ENCODE peak calls at places on chromosome 16, in nine cellular contexts. One of them, this sample, is unnamed.

GRCh38 chr16:26382607-26383006 is 684.1 kb upstream of the C16orf82 start:
- DNase-seq in left colon: no peak
- DNase-seq in NCI-H774: peak
- DNase-seq in NCI-H1694 treated with DMSO at 0.1 percent for 48 hours: no peak
- DNase-seq in K562: no peak
- DNase-seq in cortex of kidney: no peak
- DNase-seq in activated T-cell treated with anti-CD3 and anti-CD28 coated beads, Interleukin-2, amount 50 U/mL, for 72 hours: no peak
- DNase-seq in adipocyte: no peak
- DNase-seq in cardiac fibroblast: no peak
- DNase-seq in this sample: no peak

GRCh38 chr16:67257486-67258159 is 8.8 kb downstream of the SLC9A5 start:
- DNase-seq in adipocyte: no peak
- DNase-seq in activated T-cell treated with anti-CD3 and anti-CD28 coated beads, Interleukin-2, amount 50 U/mL, for 72 hours: no peak
- DNase-seq in left colon: peak
- DNase-seq in cortex of kidney: no peak
- DNase-seq in NCI-H774: no peak
- DNase-seq in cardiac fibroblast: no peak
- DNase-seq in NCI-H1694 treated with DMSO at 0.1 percent for 48 hours: no peak
- DNase-seq in K562: no peak
- DNase-seq in this sample: no peak

GRCh38 chr16:67431077-67431804 is at the start of gene HSD11B2:
- DNase-seq in cortex of kidney: peak
- DNase-seq in adipocyte: peak
- DNase-seq in activated T-cell treated with anti-CD3 and anti-CD28 coated beads, Interleukin-2, amount 50 U/mL, for 72 hours: peak
- DNase-seq in K562: no peak
- DNase-seq in NCI-H1694 treated with DMSO at 0.1 percent for 48 hours: peak
- DNase-seq in left colon: peak
- DNase-seq in cardiac fibroblast: peak
- DNase-seq in NCI-H774: peak
- DNase-seq in this sample: peak

GRCh38 chr16:12646098-12646489 is 157.6 kb downstream of the CPPED1 start:
- DNase-seq in activated T-cell treated with anti-CD3 and anti-CD28 coated beads, Interleukin-2, amount 50 U/mL, for 72 hours: no peak
- DNase-seq in adipocyte: no peak
- DNase-seq in cardiac fibroblast: no peak
- DNase-seq in K562: no peak
- DNase-seq in cortex of kidney: no peak
- DNase-seq in NCI-H774: no peak
- DNase-seq in left colon: no peak
- DNase-seq in NCI-H1694 treated with DMSO at 0.1 percent for 48 hours: no peak
- DNase-seq in this sample: no peak

GRCh38 chr16:89191033-89191900 is 9.1 kb downstream of the SLC22A31 start:
- DNase-seq in activated T-cell treated with anti-CD3 and anti-CD28 coated beads, Interleukin-2, amount 50 U/mL, for 72 hours: no peak
- DNase-seq in NCI-H774: no peak
- DNase-seq in cardiac fibroblast: no peak
- DNase-seq in adipocyte: no peak
- DNase-seq in K562: no peak
- DNase-seq in cortex of kidney: no peak
- DNase-seq in NCI-H1694 treated with DMSO at 0.1 percent for 48 hours: no peak
- DNase-seq in left colon: no peak
- DNase-seq in this sample: peak

GRCh38 chr16:16025214-16025968 is 76.0 kb downstream of the ABCC1 start:
- DNase-seq in NCI-H1694 treated with DMSO at 0.1 percent for 48 hours: no peak
- DNase-seq in cortex of kidney: no peak
- DNase-seq in left colon: no peak
- DNase-seq in adipocyte: peak
- DNase-seq in NCI-H774: no peak
- DNase-seq in activated T-cell treated with anti-CD3 and anti-CD28 coated beads, Interleukin-2, amount 50 U/mL, for 72 hours: peak
- DNase-seq in cardiac fibroblast: peak
- DNase-seq in K562: no peak
- DNase-seq in this sample: no peak

GRCh38 chr16:26697826-26698225 is 368.9 kb upstream of the C16orf82 start:
- DNase-seq in left colon: no peak
- DNase-seq in NCI-H774: no peak
- DNase-seq in adipocyte: no peak
- DNase-seq in cortex of kidney: no peak
- DNase-seq in cardiac fibroblast: no peak
- DNase-seq in K562: no peak
- DNase-seq in activated T-cell treated with anti-CD3 and anti-CD28 coated beads, Interleukin-2, amount 50 U/mL, for 72 hours: no peak
- DNase-seq in NCI-H1694 treated with DMSO at 0.1 percent for 48 hours: no peak
- DNase-seq in this sample: no peak

GRCh38 chr16:971981-972315 is 1.2 kb upstream of the LMF1 start:
- DNase-seq in K562: no peak
- DNase-seq in left colon: no peak
- DNase-seq in NCI-H774: no peak
- DNase-seq in cortex of kidney: no peak
- DNase-seq in NCI-H1694 treated with DMSO at 0.1 percent for 48 hours: no peak
- DNase-seq in cardiac fibroblast: no peak
- DNase-seq in adipocyte: no peak
- DNase-seq in activated T-cell treated with anti-CD3 and anti-CD28 coated beads, Interleukin-2, amount 50 U/mL, for 72 hours: no peak
- DNase-seq in this sample: no peak

GRCh38 chr16:48538746-48539484 is 71.1 kb downstream of the N4BP1 start:
- DNase-seq in cortex of kidney: no peak
- DNase-seq in K562: no peak
- DNase-seq in cardiac fibroblast: no peak
- DNase-seq in adipocyte: no peak
- DNase-seq in activated T-cell treated with anti-CD3 and anti-CD28 coated beads, Interleukin-2, amount 50 U/mL, for 72 hours: no peak
- DNase-seq in left colon: no peak
- DNase-seq in NCI-H1694 treated with DMSO at 0.1 percent for 48 hours: no peak
- DNase-seq in NCI-H774: no peak
- DNase-seq in this sample: no peak

GRCh38 chr16:11639925-11640899 is 28.0 kb upstream of the SNN start:
- DNase-seq in adipocyte: peak
- DNase-seq in activated T-cell treated with anti-CD3 and anti-CD28 coated beads, Interleukin-2, amount 50 U/mL, for 72 hours: no peak
- DNase-seq in NCI-H774: peak
- DNase-seq in left colon: peak
- DNase-seq in NCI-H1694 treated with DMSO at 0.1 percent for 48 hours: peak
- DNase-seq in cardiac fibroblast: peak
- DNase-seq in cortex of kidney: no peak
- DNase-seq in K562: no peak
- DNase-seq in this sample: peak

GRCh38 chr16:86508947-86509758 is 1.2 kb upstream of the FOXF1 start:
- DNase-seq in NCI-H774: no peak
- DNase-seq in activated T-cell treated with anti-CD3 and anti-CD28 coated beads, Interleukin-2, amount 50 U/mL, for 72 hours: peak
- DNase-seq in NCI-H1694 treated with DMSO at 0.1 percent for 48 hours: no peak
- DNase-seq in cardiac fibroblast: peak
- DNase-seq in cortex of kidney: no peak
- DNase-seq in adipocyte: peak
- DNase-seq in left colon: peak
- DNase-seq in K562: no peak
- DNase-seq in this sample: peak

GRCh38 chr16:678858-679807 is 1.1 kb upstream of the STUB1 start:
- DNase-seq in NCI-H774: peak
- DNase-seq in activated T-cell treated with anti-CD3 and anti-CD28 coated beads, Interleukin-2, amount 50 U/mL, for 72 hours: peak
- DNase-seq in NCI-H1694 treated with DMSO at 0.1 percent for 48 hours: peak
- DNase-seq in cardiac fibroblast: peak
- DNase-seq in cortex of kidney: no peak
- DNase-seq in K562: peak
- DNase-seq in left colon: peak
- DNase-seq in adipocyte: peak
- DNase-seq in this sample: peak

GRCh38 chr16:47925811-47926460 is 229.9 kb downstream of the ABCC12 start:
- DNase-seq in K562: no peak
- DNase-seq in left colon: no peak
- DNase-seq in activated T-cell treated with anti-CD3 and anti-CD28 coated beads, Interleukin-2, amount 50 U/mL, for 72 hours: no peak
- DNase-seq in adipocyte: no peak
- DNase-seq in cardiac fibroblast: no peak
- DNase-seq in NCI-H774: no peak
- DNase-seq in cortex of kidney: no peak
- DNase-seq in NCI-H1694 treated with DMSO at 0.1 percent for 48 hours: no peak
- DNase-seq in this sample: no peak

GRCh38 chr16:12327971-12328726 is 351.6 kb downstream of the SNX29 start:
- DNase-seq in adipocyte: no peak
- DNase-seq in K562: no peak
- DNase-seq in cortex of kidney: no peak
- DNase-seq in activated T-cell treated with anti-CD3 and anti-CD28 coated beads, Interleukin-2, amount 50 U/mL, for 72 hours: no peak
- DNase-seq in NCI-H774: no peak
- DNase-seq in left colon: peak
- DNase-seq in cardiac fibroblast: no peak
- DNase-seq in NCI-H1694 treated with DMSO at 0.1 percent for 48 hours: peak
- DNase-seq in this sample: no peak

GRCh38 chr16:51544850-51545467 is 393.9 kb upstream of the SALL1 start:
- DNase-seq in NCI-H774: no peak
- DNase-seq in cardiac fibroblast: no peak
- DNase-seq in activated T-cell treated with anti-CD3 and anti-CD28 coated beads, Interleukin-2, amount 50 U/mL, for 72 hours: no peak
- DNase-seq in cortex of kidney: no peak
- DNase-seq in K562: no peak
- DNase-seq in NCI-H1694 treated with DMSO at 0.1 percent for 48 hours: no peak
- DNase-seq in left colon: no peak
- DNase-seq in adipocyte: no peak
- DNase-seq in this sample: no peak

GRCh38 chr16:15897834-15898254 is 9.4 kb upstream of the CEP20 start:
- DNase-seq in activated T-cell treated with anti-CD3 and anti-CD28 coated beads, Interleukin-2, amount 50 U/mL, for 72 hours: peak
- DNase-seq in NCI-H774: no peak
- DNase-seq in left colon: no peak
- DNase-seq in cardiac fibroblast: no peak
- DNase-seq in cortex of kidney: no peak
- DNase-seq in NCI-H1694 treated with DMSO at 0.1 percent for 48 hours: no peak
- DNase-seq in K562: no peak
- DNase-seq in adipocyte: peak
- DNase-seq in this sample: no peak

GRCh38 chr16:47779201-47780016 is 318.3 kb downstream of the PHKB start:
- DNase-seq in left colon: no peak
- DNase-seq in cardiac fibroblast: peak
- DNase-seq in NCI-H1694 treated with DMSO at 0.1 percent for 48 hours: no peak
- DNase-seq in cortex of kidney: no peak
- DNase-seq in K562: peak
- DNase-seq in NCI-H774: no peak
- DNase-seq in adipocyte: peak
- DNase-seq in activated T-cell treated with anti-CD3 and anti-CD28 coated beads, Interleukin-2, amount 50 U/mL, for 72 hours: peak
- DNase-seq in this sample: no peak

GRCh38 chr16:11196286-11196828 is 59.6 kb downstream of the SOCS1 start:
- DNase-seq in NCI-H1694 treated with DMSO at 0.1 percent for 48 hours: no peak
- DNase-seq in cardiac fibroblast: no peak
- DNase-seq in left colon: no peak
- DNase-seq in activated T-cell treated with anti-CD3 and anti-CD28 coated beads, Interleukin-2, amount 50 U/mL, for 72 hours: no peak
- DNase-seq in NCI-H774: no peak
- DNase-seq in K562: no peak
- DNase-seq in cortex of kidney: no peak
- DNase-seq in adipocyte: no peak
- DNase-seq in this sample: no peak

GRCh38 chr16:74275031-74275636 is 21.5 kb upstream of the PSMD7 start:
- DNase-seq in NCI-H1694 treated with DMSO at 0.1 percent for 48 hours: peak
- DNase-seq in adipocyte: peak
- DNase-seq in left colon: no peak
- DNase-seq in K562: peak
- DNase-seq in NCI-H774: no peak
- DNase-seq in activated T-cell treated with anti-CD3 and anti-CD28 coated beads, Interleukin-2, amount 50 U/mL, for 72 hours: no peak
- DNase-seq in cortex of kidney: no peak
- DNase-seq in cardiac fibroblast: peak
- DNase-seq in this sample: no peak

GRCh38 chr16:8194795-8195194 is 395.5 kb downstream of the TMEM114 start:
- DNase-seq in left colon: no peak
- DNase-seq in NCI-H774: no peak
- DNase-seq in NCI-H1694 treated with DMSO at 0.1 percent for 48 hours: no peak
- DNase-seq in K562: peak
- DNase-seq in activated T-cell treated with anti-CD3 and anti-CD28 coated beads, Interleukin-2, amount 50 U/mL, for 72 hours: no peak
- DNase-seq in cortex of kidney: no peak
- DNase-seq in adipocyte: no peak
- DNase-seq in cardiac fibroblast: no peak
- DNase-seq in this sample: peak

GRCh38 chr16:86951831-86952598 is 365.2 kb downstream of the C16orf95 start:
- DNase-seq in adipocyte: peak
- DNase-seq in activated T-cell treated with anti-CD3 and anti-CD28 coated beads, Interleukin-2, amount 50 U/mL, for 72 hours: no peak
- DNase-seq in left colon: no peak
- DNase-seq in cardiac fibroblast: peak
- DNase-seq in cortex of kidney: no peak
- DNase-seq in NCI-H1694 treated with DMSO at 0.1 percent for 48 hours: no peak
- DNase-seq in NCI-H774: no peak
- DNase-seq in K562: no peak
- DNase-seq in this sample: no peak

GRCh38 chr16:58047557-58048348 is 22.2 kb downstream of the MMP15 start:
- DNase-seq in cardiac fibroblast: no peak
- DNase-seq in cortex of kidney: no peak
- DNase-seq in K562: peak
- DNase-seq in NCI-H1694 treated with DMSO at 0.1 percent for 48 hours: no peak
- DNase-seq in NCI-H774: no peak
- DNase-seq in left colon: no peak
- DNase-seq in activated T-cell treated with anti-CD3 and anti-CD28 coated beads, Interleukin-2, amount 50 U/mL, for 72 hours: no peak
- DNase-seq in adipocyte: no peak
- DNase-seq in this sample: no peak

GRCh38 chr16:19400709-19401108 is 17.0 kb upstream of the TMC5 start:
- DNase-seq in left colon: no peak
- DNase-seq in cardiac fibroblast: no peak
- DNase-seq in adipocyte: no peak
- DNase-seq in K562: no peak
- DNase-seq in NCI-H1694 treated with DMSO at 0.1 percent for 48 hours: peak
- DNase-seq in activated T-cell treated with anti-CD3 and anti-CD28 coated beads, Interleukin-2, amount 50 U/mL, for 72 hours: no peak
- DNase-seq in cortex of kidney: no peak
- DNase-seq in NCI-H774: no peak
- DNase-seq in this sample: no peak

GRCh38 chr16:73949574-73950348 is 346.9 kb upstream of the PSMD7 start:
- DNase-seq in K562: no peak
- DNase-seq in adipocyte: peak
- DNase-seq in NCI-H774: no peak
- DNase-seq in activated T-cell treated with anti-CD3 and anti-CD28 coated beads, Interleukin-2, amount 50 U/mL, for 72 hours: no peak
- DNase-seq in cortex of kidney: no peak
- DNase-seq in NCI-H1694 treated with DMSO at 0.1 percent for 48 hours: no peak
- DNase-seq in cardiac fibroblast: peak
- DNase-seq in left colon: no peak
- DNase-seq in this sample: no peak

GRCh38 chr16:74793571-74793970 is 19.0 kb upstream of the FA2H start:
- DNase-seq in NCI-H1694 treated with DMSO at 0.1 percent for 48 hours: no peak
- DNase-seq in activated T-cell treated with anti-CD3 and anti-CD28 coated beads, Interleukin-2, amount 50 U/mL, for 72 hours: no peak
- DNase-seq in cardiac fibroblast: no peak
- DNase-seq in K562: no peak
- DNase-seq in NCI-H774: no peak
- DNase-seq in cortex of kidney: no peak
- DNase-seq in left colon: no peak
- DNase-seq in adipocyte: no peak
- DNase-seq in this sample: no peak

GRCh38 chr16:556479-557173 is 3.6 kb upstream of the PRR35 start:
- DNase-seq in left colon: no peak
- DNase-seq in activated T-cell treated with anti-CD3 and anti-CD28 coated beads, Interleukin-2, amount 50 U/mL, for 72 hours: no peak
- DNase-seq in cortex of kidney: no peak
- DNase-seq in K562: no peak
- DNase-seq in cardiac fibroblast: no peak
- DNase-seq in adipocyte: no peak
- DNase-seq in NCI-H774: no peak
- DNase-seq in NCI-H1694 treated with DMSO at 0.1 percent for 48 hours: no peak
- DNase-seq in this sample: no peak

GRCh38 chr16:30186444-30186781 is 3.0 kb downstream of the CORO1A start:
- DNase-seq in NCI-H1694 treated with DMSO at 0.1 percent for 48 hours: no peak
- DNase-seq in K562: no peak
- DNase-seq in NCI-H774: no peak
- DNase-seq in cardiac fibroblast: no peak
- DNase-seq in cortex of kidney: no peak
- DNase-seq in activated T-cell treated with anti-CD3 and anti-CD28 coated beads, Interleukin-2, amount 50 U/mL, for 72 hours: no peak
- DNase-seq in left colon: no peak
- DNase-seq in adipocyte: no peak
- DNase-seq in this sample: no peak

GRCh38 chr16:84379731-84380369 is 11.5 kb downstream of the ATP2C2 start:
- DNase-seq in cardiac fibroblast: no peak
- DNase-seq in left colon: no peak
- DNase-seq in NCI-H1694 treated with DMSO at 0.1 percent for 48 hours: no peak
- DNase-seq in cortex of kidney: no peak
- DNase-seq in activated T-cell treated with anti-CD3 and anti-CD28 coated beads, Interleukin-2, amount 50 U/mL, for 72 hours: no peak
- DNase-seq in adipocyte: no peak
- DNase-seq in K562: no peak
- DNase-seq in NCI-H774: no peak
- DNase-seq in this sample: no peak

GRCh38 chr16:23949630-23950290 is 114.0 kb downstream of the PRKCB start:
- DNase-seq in cardiac fibroblast: no peak
- DNase-seq in adipocyte: no peak
- DNase-seq in K562: no peak
- DNase-seq in left colon: peak
- DNase-seq in cortex of kidney: no peak
- DNase-seq in activated T-cell treated with anti-CD3 and anti-CD28 coated beads, Interleukin-2, amount 50 U/mL, for 72 hours: peak
- DNase-seq in NCI-H774: no peak
- DNase-seq in NCI-H1694 treated with DMSO at 0.1 percent for 48 hours: no peak
- DNase-seq in this sample: no peak